ENCODE peak calls at places on chromosomes 11 and 22, in four cellular contexts. L, B, V and Q are unnamed samples. For H3K9me3 and H3K4me1, the result is how much of the 10 kb centered on the place peaks cover.

GRCh38 chr11:100930185-100930778 is 199.3 kb downstream of the PGR start:
- DNase-seq in L (peak), B (no peak), V (no peak), Q (no peak)

GRCh38 chr11:65540290-65541092 is 15.6 kb downstream of the SCYL1 start:
- DNase-seq in L (peak), B (peak), V (peak), Q (peak)

GRCh38 chr11:85806876-85807275 is 4.1 kb downstream of the SYTL2 start:
- DNase-seq in L (no peak), B (no peak), V (no peak), Q (no peak)

GRCh38 chr11:130719516-130719915 is 196.8 kb downstream of the SNX19 start:
- DNase-seq in L (no peak), B (no peak), V (no peak), Q (no peak)

GRCh38 chr11:121643530-121644512 is 191.1 kb upstream of the SORL1-AS1 start:
- DNase-seq in L (no peak), B (no peak), V (no peak), Q (no peak)

GRCh38 chr11:130070109-130070828 is 575 bp downstream of the APLP2 start:
- DNase-seq in L (no peak), B (peak), V (peak), Q (no peak)

GRCh38 chr11:28461846-28462245 is 353.7 kb downstream of the METTL15 start:
- DNase-seq in L (peak), B (no peak), V (no peak), Q (no peak)

GRCh38 chr11:117189941-117190544 is 9.1 kb upstream of the TAGLN start:
- DNase-seq in L (no peak), B (no peak), V (no peak), Q (no peak)

GRCh38 chr11:96147913-96148312 is 195.1 kb downstream of the MAML2 start:
- DNase-seq in L (no peak), B (no peak), V (no peak), Q (no peak)

GRCh38 chr11:95596011-95596489 is 193.5 kb downstream of the FAM76B start:
- DNase-seq in L (no peak), B (no peak), V (no peak), Q (no peak)

GRCh38 chr11:129215506-129216245 is 23.6 kb upstream of the ARHGAP32 start:
- DNase-seq in L (no peak), B (no peak), V (no peak), Q (no peak)

GRCh38 chr22:49694462-49695260 is 133.0 kb downstream of the BRD1 start:
- DNase-seq in L (no peak), B (no peak), V (peak), Q (no peak)

GRCh38 chr11:108870373-108871020 is 205.6 kb downstream of the DDX10 start:
- DNase-seq in L (peak), B (no peak), V (no peak), Q (no peak)

GRCh38 chr11:60718524-60719316 is 5.8 kb upstream of the MS4A18 start:
- DNase-seq in L (no peak), B (no peak), V (no peak), Q (no peak)

GRCh38 chr22:40449676-40450035 is 79.3 kb downstream of the SGSM3 start:
- DNase-seq in L (no peak), B (no peak), V (no peak), Q (no peak)

GRCh38 chr22:35154937-35155387 is 89.0 kb downstream of the ISX start:
- DNase-seq in L (peak), B (peak), V (peak), Q (no peak)

GRCh38 chr11:132125855-132126841 is 755.7 kb downstream of the NTM start:
- DNase-seq in L (no peak), B (peak), V (no peak), Q (no peak)

GRCh38 chr22:41341990-41342389 is 39.8 kb upstream of the TEF start:
- DNase-seq in L (no peak), B (no peak), V (no peak), Q (no peak)

GRCh38 chr22:39649500-39650089 is 79.0 kb downstream of the CACNA1I start:
- DNase-seq in L (no peak), B (no peak), V (no peak), Q (no peak)

GRCh38 chr11:48169706-48170105 is 46.9 kb upstream of the OR4B1 start:
- DNase-seq in L (no peak), B (peak), V (no peak), Q (no peak)

GRCh38 chr22:26770624-26771023 is 113.2 kb downstream of the MIAT start:
- DNase-seq in L (no peak), B (no peak), V (no peak), Q (no peak)

GRCh38 chr11:109804911-109805310 is 288.3 kb upstream of the ZC3H12C start:
- DNase-seq in L (no peak), B (no peak), V (no peak), Q (no peak)

GRCh38 chr11:102111011-102111786 is 952 bp downstream of the YAP1 start:
- DNase-seq in L (peak), B (peak), V (peak), Q (peak)

GRCh38 chr22:39800790-39801540 is 92.6 kb downstream of the ENTHD1 start:
- DNase-seq in L (no peak), B (no peak), V (no peak), Q (no peak)

GRCh38 chr11:86091566-86091965 is 22.7 kb upstream of the PICALM start:
- DNase-seq in L (no peak), B (no peak), V (no peak), Q (no peak)

GRCh38 chr22:50481440-50482106 is at the start of gene ADM2:
- DNase-seq in L (no peak), B (no peak), V (peak), Q (no peak)

GRCh38 chr11:122155765-122156527 is 39.9 kb upstream of the BLID start:
- DNase-seq in L (peak), B (no peak), V (no peak), Q (no peak)

GRCh38 chr11:9763301-9763700 is 99.4 kb downstream of the SWAP70 start:
- DNase-seq in L (no peak), B (no peak), V (no peak), Q (no peak)

GRCh38 chr11:64294665-64295289 is 3.7 kb downstream of the KCNK4 start:
- DNase-seq in L (no peak), B (no peak), V (no peak), Q (no peak)

GRCh38 chr11:121459413-121460041 is 6.8 kb upstream of the SORL1-AS1 start:
- DNase-seq in L (no peak), B (no peak), V (no peak), Q (no peak)

GRCh38 chr11:127345819-127346459 is 345.4 kb upstream of the KIRREL3 start:
- DNase-seq in L (peak), B (peak), V (no peak), Q (no peak)

GRCh38 chr11:84924290-84924689 is 702.9 kb downstream of the DLG2 start:
- DNase-seq in L (no peak), B (no peak), V (no peak), Q (no peak)

GRCh38 chr11:44621784-44622183 is 56.3 kb downstream of the CD82 start:
- DNase-seq in L (no peak), B (peak), V (peak), Q (no peak)

GRCh38 chr11:88281317-88281712 is 56.2 kb downstream of the CTSC start:
- DNase-seq in L (peak), B (no peak), V (no peak), Q (no peak)

GRCh38 chr11:69840371-69841169 is 21.4 kb upstream of the FGF3 start:
- DNase-seq in L (no peak), B (no peak), V (no peak), Q (no peak)

GRCh38 chr22:46001426-46002106 is 24.6 kb upstream of the WNT7B start:
- DNase-seq in L (no peak), B (peak), V (no peak), Q (no peak)

GRCh38 chr22:40757071-40757470 is 62.1 kb downstream of the SLC25A17 start:
- DNase-seq in L (no peak), B (no peak), V (no peak), Q (no peak)

GRCh38 chr11:128335729-128336128 is 251.6 kb downstream of the ETS1 start:
- DNase-seq in L (no peak), B (no peak), V (no peak), Q (no peak)

GRCh38 chr11:2652362-2652761 is 47.4 kb downstream of the KCNQ1OT1 start:
- DNase-seq in L (no peak), B (no peak), V (no peak), Q (no peak)

GRCh38 chr11:2649848-2650247 is 49.9 kb downstream of the KCNQ1OT1 start:
- DNase-seq in L (no peak), B (no peak), V (no peak), Q (no peak)

GRCh38 chr11:2650343-2650867 is 49.4 kb downstream of the KCNQ1OT1 start:
- DNase-seq in L (no peak), B (no peak), V (no peak), Q (no peak)

GRCh38 chr11:2651826-2652237 is 48.0 kb downstream of the KCNQ1OT1 start:
- DNase-seq in L (no peak), B (no peak), V (no peak), Q (no peak)

DNA sequence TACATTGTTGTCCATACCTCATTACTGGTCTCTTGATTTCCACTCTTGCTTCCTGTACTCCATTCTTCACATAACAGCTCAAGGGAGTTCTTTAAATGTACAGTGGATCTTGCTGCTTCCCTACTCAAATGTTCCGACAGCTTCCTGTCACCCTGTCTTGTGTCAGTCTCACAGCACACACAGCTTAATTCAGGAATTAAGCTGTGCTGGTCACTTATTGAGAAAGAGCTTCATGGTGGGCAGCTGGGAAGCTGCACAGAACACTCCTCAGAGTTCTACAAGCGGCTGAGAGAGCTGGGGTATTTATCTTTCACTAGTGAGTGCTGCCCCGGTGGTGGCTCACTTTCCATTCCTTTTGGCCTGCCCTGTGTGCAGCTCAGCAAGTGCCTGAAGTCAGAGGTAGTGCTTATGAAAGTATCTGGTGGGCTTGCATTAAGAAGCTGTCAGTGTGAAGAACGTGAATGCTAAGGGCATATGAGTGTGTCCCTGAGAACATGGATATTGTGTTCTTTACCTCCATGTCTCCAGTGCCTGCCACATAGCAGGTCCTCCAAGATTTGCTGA is 48.7 kb downstream of the KCNQ1OT1 start:
- DNase-seq in L (no peak), B (no peak), V (no peak), Q (no peak)
- H3K9me3 ChIP-seq in L (half or more), B (half or more), V (half or more), Q (under half)

GRCh38 chr11:68141247-68142027 is 20.2 kb upstream of the CHKA start:
- DNase-seq in L (no peak), B (no peak), V (no peak), Q (no peak)

GRCh38 chr11:68145120-68145866 is 24.1 kb upstream of the CHKA start:
- DNase-seq in L (peak), B (no peak), V (peak), Q (no peak)

GRCh38 chr11:68142441-68143309 is 21.5 kb upstream of the CHKA start:
- DNase-seq in L (no peak), B (no peak), V (peak), Q (no peak)

GRCh38 chr11:68142028-68142412 is 20.8 kb upstream of the CHKA start:
- DNase-seq in L (no peak), B (no peak), V (peak), Q (no peak)

GRCh38 chr11:68143310-68143689 is 22.1 kb upstream of the CHKA start:
- DNase-seq in L (no peak), B (no peak), V (no peak), Q (no peak)
- H3K4me1 ChIP-seq in L (under half), B (under half), V (half or more), Q (under half)

GRCh38 chr11:8683115-8683807 is 669 bp downstream of the RPL27A start:
- DNase-seq in L (no peak), B (no peak), V (no peak), Q (peak)

GRCh38 chr11:8681837-8682218 is 637 bp downstream of the TRIM66 start:
- DNase-seq in L (no peak), B (no peak), V (no peak), Q (peak)

GRCh38 chr11:8684600-8685290 is 2.2 kb downstream of the RPL27A start:
- DNase-seq in L (no peak), B (no peak), V (no peak), Q (no peak)

GRCh38 chr11:8685306-8685705 is 2.7 kb downstream of the RPL27A start:
- DNase-seq in L (no peak), B (no peak), V (no peak), Q (no peak)

DNA sequence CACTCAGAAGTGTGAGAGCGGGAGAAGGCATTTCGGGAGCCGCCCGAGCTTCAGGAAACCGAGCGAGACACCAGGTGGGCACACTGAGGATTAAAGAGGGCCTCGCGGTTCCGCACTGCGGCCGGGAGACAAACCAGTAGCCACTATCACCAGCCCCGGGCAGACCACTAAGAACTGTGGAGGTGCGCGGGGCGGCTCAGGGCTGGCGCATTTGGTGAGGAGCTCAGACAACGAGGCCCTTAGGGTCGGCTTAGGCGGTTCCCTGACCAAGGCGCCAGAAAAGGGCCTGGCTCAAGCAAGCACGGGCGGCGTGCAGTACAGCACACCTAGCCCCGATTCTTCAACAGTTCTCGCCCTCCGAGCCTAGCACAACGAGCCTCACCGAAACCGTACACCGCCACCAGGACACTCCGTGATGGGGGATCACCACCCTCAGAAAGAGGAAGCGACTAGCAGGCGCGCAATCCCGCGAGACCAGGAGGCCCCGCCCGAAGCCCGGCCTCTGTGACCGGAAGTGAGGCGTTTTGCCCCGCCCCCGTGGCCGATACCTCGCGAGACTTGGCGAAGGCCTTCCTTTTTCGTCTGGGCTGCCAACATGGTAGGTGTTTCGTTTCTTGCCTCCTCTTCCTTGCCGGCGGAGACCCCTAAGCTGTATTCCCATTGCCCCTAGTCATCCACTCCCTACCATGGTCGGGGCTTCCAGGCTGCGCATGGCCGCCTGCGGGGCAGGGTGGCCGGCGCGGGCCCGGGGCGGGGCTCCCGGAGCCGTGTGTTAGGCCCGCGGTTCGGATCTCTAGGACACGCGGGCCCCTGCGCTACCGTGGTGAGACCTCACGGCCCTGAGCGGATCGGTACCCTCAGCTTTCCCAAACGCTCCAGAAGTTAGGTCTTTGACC is at the start of the genes RPL27A and TRIM66:
- DNase-seq in L (peak), B (peak), V (peak), Q (peak)
- TF ChIP-seq CTCF in L (no peak), B (peak), V (no peak), Q (peak)

DNA sequence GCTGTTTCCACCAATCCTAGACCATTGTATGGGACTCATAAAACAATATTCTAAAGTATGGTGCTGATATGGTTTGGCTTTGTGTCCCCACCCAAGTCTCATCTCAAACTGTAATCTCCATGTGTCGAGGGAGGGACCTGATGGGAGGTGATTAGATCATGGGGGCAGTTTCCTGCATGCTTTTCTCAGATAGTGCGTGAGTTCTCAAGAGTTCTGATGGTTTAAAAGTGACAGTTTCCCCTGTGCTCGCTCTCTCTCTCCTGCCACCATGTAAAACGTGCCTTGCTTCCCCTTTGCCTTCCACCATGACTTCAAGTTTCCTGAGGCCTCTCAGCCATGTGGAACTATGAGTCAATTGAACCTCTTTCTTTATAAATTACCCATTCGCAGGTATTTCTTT is 29.2 kb upstream of the FEZ1 start:
- DNase-seq in L (no peak), B (no peak), V (no peak), Q (no peak)
- H3K9me3 ChIP-seq in L (under half), B (under half), V (under half), Q (under half)

DNA sequence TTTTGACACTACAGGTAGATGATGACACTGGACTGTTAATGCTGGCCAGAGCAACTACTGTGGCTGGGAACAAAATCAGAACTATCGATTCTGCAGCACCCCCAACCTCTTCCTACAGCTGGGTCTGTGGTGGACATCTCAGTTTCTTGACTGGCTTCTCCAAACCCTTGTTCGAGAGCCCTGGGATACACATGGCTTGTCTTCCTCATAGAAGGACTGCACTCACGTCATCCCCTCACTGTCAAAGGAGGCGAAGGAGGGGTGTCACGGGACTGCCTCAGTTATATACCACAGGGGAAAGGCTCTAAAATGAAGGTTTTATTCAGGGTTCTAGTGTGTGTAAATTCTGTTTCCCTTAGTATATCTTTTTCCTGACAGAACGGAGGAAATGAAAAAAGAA is 44.9 kb downstream of the PITPNB start:
- DNase-seq in L (no peak), B (no peak), V (no peak), Q (no peak)
- H3K4me1 ChIP-seq in L (under half), B (half or more), V (half or more), Q (under half)

DNA sequence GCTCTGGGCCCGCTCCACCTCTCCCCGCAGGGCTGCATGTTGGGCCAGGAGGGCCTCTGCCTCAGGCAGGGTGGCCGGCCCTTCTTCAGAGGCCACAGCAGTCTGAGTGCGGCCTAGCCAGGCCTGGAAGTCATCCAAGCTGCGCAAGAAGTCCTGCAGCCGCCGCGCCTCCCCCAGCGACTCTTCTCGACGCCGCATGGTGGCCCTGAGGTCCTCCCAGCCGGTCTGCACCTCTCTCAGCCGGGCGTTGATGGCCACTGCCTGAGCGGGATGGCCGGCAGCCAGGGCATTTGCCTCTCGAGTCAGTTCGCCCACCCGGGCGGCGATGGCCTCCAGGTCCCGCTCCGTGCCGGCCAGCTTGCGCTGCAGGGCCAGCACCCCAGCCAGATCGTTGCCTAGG is 23.1 kb upstream of the RBM4B start:
- DNase-seq in L (no peak), B (no peak), V (no peak), Q (no peak)
- TF ChIP-seq CTCF in L (no peak), B (no peak), V (no peak), Q (no peak)

GRCh38 chr22:47198801-47199251 is 436.4 kb downstream of the TBC1D22A start:
- DNase-seq in L (no peak), B (peak), V (peak), Q (peak)

GRCh38 chr22:47199261-47199948 is 437.0 kb downstream of the TBC1D22A start:
- DNase-seq in L (no peak), B (peak), V (peak), Q (peak)

GRCh38 chr22:47199949-47200272 is 437.5 kb downstream of the TBC1D22A start:
- DNase-seq in L (no peak), B (no peak), V (no peak), Q (peak)

GRCh38 chr22:47201186-47201995 is 438.9 kb downstream of the TBC1D22A start:
- DNase-seq in L (no peak), B (peak), V (peak), Q (peak)

GRCh38 chr22:47200273-47201051 is 438.0 kb downstream of the TBC1D22A start:
- DNase-seq in L (no peak), B (no peak), V (peak), Q (peak)
- H3K9me3 ChIP-seq in L (under half), B (under half), V (under half), Q (under half)